ENCODE peak calls at places on chromosomes 3 and 15, in eight cellular contexts. One of them, this sample, is unnamed.

GRCh38 chr15:80577552-80578205 is 117.4 kb upstream of the ABHD17C start:
- DNase-seq in AG04450: no peak
- DNase-seq in GM23248: no peak
- DNase-seq in SJSA1: no peak
- DNase-seq in naive thymus-derived CD4-positive, alpha-beta T cell: no peak
- DNase-seq in fibroblast of pulmonary artery: no peak
- DNase-seq in A549: no peak
- DNase-seq in colonic mucosa: no peak
- DNase-seq in this sample: no peak

GRCh38 chr3:170258105-170258487 is 35.9 kb downstream of the PRKCI start:
- DNase-seq in fibroblast of pulmonary artery: no peak
- DNase-seq in A549: no peak
- DNase-seq in naive thymus-derived CD4-positive, alpha-beta T cell: no peak
- DNase-seq in colonic mucosa: no peak
- DNase-seq in SJSA1: no peak
- DNase-seq in GM23248: peak; percentile 15
- DNase-seq in AG04450: no peak
- DNase-seq in this sample: no peak

GRCh38 chr3:112654979-112655378 is 14.0 kb upstream of the CCDC80 start:
- DNase-seq in A549: peak; percentile 64
- DNase-seq in colonic mucosa: no peak
- DNase-seq in GM23248: peak; percentile 5
- DNase-seq in SJSA1: no peak
- DNase-seq in AG04450: no peak
- DNase-seq in naive thymus-derived CD4-positive, alpha-beta T cell: no peak
- DNase-seq in fibroblast of pulmonary artery: no peak
- DNase-seq in this sample: no peak

GRCh38 chr3:22115581-22115980 is 364.6 kb upstream of the ZNF385D start:
- DNase-seq in GM23248: peak; percentile 5
- DNase-seq in fibroblast of pulmonary artery: no peak
- DNase-seq in colonic mucosa: no peak
- DNase-seq in AG04450: no peak
- DNase-seq in SJSA1: no peak
- DNase-seq in naive thymus-derived CD4-positive, alpha-beta T cell: no peak
- DNase-seq in A549: no peak
- DNase-seq in this sample: no peak

GRCh38 chr15:60905587-60905986 is 323.5 kb downstream of the RORA start:
- DNase-seq in naive thymus-derived CD4-positive, alpha-beta T cell: peak; percentile 40
- DNase-seq in SJSA1: no peak
- DNase-seq in AG04450: no peak
- DNase-seq in colonic mucosa: no peak
- DNase-seq in A549: no peak
- DNase-seq in fibroblast of pulmonary artery: no peak
- DNase-seq in GM23248: no peak
- DNase-seq in this sample: no peak

GRCh38 chr3:19202754-19203153 is 54.4 kb downstream of the KCNH8 start:
- DNase-seq in SJSA1: no peak
- DNase-seq in naive thymus-derived CD4-positive, alpha-beta T cell: no peak
- DNase-seq in A549: no peak
- DNase-seq in AG04450: no peak
- DNase-seq in colonic mucosa: no peak
- DNase-seq in fibroblast of pulmonary artery: no peak
- DNase-seq in GM23248: no peak
- DNase-seq in this sample: no peak

GRCh38 chr15:85603703-85604102 is 191.0 kb downstream of the KLHL25 start:
- DNase-seq in A549: no peak
- DNase-seq in SJSA1: no peak
- DNase-seq in AG04450: no peak
- DNase-seq in GM23248: no peak
- DNase-seq in naive thymus-derived CD4-positive, alpha-beta T cell: no peak
- DNase-seq in fibroblast of pulmonary artery: no peak
- DNase-seq in colonic mucosa: no peak
- DNase-seq in this sample: no peak

GRCh38 chr3:17828388-17828787 is 86.0 kb upstream of the TBC1D5 start:
- DNase-seq in GM23248: no peak
- DNase-seq in A549: no peak
- DNase-seq in fibroblast of pulmonary artery: no peak
- DNase-seq in SJSA1: no peak
- DNase-seq in AG04450: no peak
- DNase-seq in naive thymus-derived CD4-positive, alpha-beta T cell: no peak
- DNase-seq in colonic mucosa: no peak
- DNase-seq in this sample: no peak

GRCh38 chr15:65346856-65347598 is 30.8 kb downstream of the IGDCC3 start:
- DNase-seq in SJSA1: no peak
- DNase-seq in fibroblast of pulmonary artery: no peak
- DNase-seq in GM23248: no peak
- DNase-seq in colonic mucosa: no peak
- DNase-seq in naive thymus-derived CD4-positive, alpha-beta T cell: no peak
- DNase-seq in AG04450: no peak
- DNase-seq in A549: no peak
- DNase-seq in this sample: no peak

GRCh38 chr3:54917172-54917571 is 10.7 kb downstream of the LRTM1 start:
- DNase-seq in naive thymus-derived CD4-positive, alpha-beta T cell: no peak
- DNase-seq in SJSA1: no peak
- DNase-seq in AG04450: no peak
- DNase-seq in GM23248: peak; percentile 70
- DNase-seq in fibroblast of pulmonary artery: no peak
- DNase-seq in colonic mucosa: no peak
- DNase-seq in A549: no peak
- DNase-seq in this sample: no peak

GRCh38 chr3:99669879-99670555 is 31.6 kb downstream of the COL8A1 start:
- DNase-seq in SJSA1: no peak
- DNase-seq in fibroblast of pulmonary artery: peak; percentile 57
- DNase-seq in AG04450: no peak
- DNase-seq in naive thymus-derived CD4-positive, alpha-beta T cell: no peak
- DNase-seq in A549: no peak
- DNase-seq in colonic mucosa: no peak
- DNase-seq in GM23248: peak; percentile 83
- DNase-seq in this sample: no peak

GRCh38 chr15:45157974-45158373 is 28.2 kb downstream of the DUOX1 start:
- DNase-seq in fibroblast of pulmonary artery: peak; percentile 85
- DNase-seq in AG04450: peak; percentile 48
- DNase-seq in A549: no peak
- DNase-seq in SJSA1: peak; percentile 79
- DNase-seq in naive thymus-derived CD4-positive, alpha-beta T cell: no peak
- DNase-seq in GM23248: peak; percentile 97
- DNase-seq in colonic mucosa: no peak
- DNase-seq in this sample: peak; percentile 62

GRCh38 chr15:57283774-57284508 is 92.4 kb upstream of the CGNL1 start:
- DNase-seq in A549: no peak
- DNase-seq in colonic mucosa: no peak
- DNase-seq in naive thymus-derived CD4-positive, alpha-beta T cell: no peak
- DNase-seq in AG04450: no peak
- DNase-seq in GM23248: peak; percentile 37
- DNase-seq in fibroblast of pulmonary artery: peak; percentile 64
- DNase-seq in SJSA1: no peak
- DNase-seq in this sample: no peak

DNA sequence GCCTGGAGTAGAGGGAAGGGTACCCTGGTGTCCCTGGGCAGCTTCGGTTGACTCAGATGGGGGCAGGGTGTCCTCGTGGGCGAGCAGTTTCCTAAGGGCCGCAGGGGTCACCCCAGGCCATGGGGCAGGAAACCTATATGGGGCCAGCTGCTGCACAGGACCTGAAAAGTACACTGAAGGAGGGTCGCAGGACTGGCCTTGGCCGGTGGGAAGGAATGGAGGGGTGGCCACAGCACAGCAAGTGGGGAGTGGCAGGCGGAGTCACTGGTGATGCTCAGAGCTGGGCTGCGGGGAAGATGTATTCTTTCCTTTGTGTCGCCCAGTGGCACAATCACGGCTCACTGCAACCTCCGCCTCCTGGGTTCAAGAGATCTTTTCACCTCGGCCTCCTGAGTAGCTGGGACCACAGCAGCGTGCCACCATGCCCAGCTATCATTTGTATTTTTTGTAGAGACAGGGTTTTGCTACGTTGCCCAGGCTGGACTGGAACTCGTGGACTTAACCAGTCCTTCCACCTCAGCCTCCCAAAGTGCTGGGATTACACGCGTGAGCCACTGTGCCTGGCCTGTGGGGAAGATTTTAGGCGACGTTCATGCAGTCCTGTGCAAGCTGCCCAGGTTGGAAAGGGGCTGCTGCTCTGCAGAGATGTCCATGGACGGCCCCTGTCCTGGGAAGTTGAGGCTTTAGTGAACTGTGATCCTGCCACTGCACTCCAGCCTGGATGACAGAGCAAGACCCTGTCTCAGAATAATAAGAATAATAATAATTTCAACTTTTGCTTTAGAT is 57.2 kb downstream of the EFCAB12 start:
- DNase-seq in naive thymus-derived CD4-positive, alpha-beta T cell: no peak
- DNase-seq in A549: no peak
- DNase-seq in AG04450: no peak
- DNase-seq in fibroblast of pulmonary artery: no peak
- DNase-seq in colonic mucosa: no peak
- DNase-seq in SJSA1: no peak
- DNase-seq in GM23248: no peak
- DNase-seq in this sample: no peak
- H3K4me3 ChIP-seq in naive thymus-derived CD4-positive, alpha-beta T cell: no peak overlapping the region
- H3K4me3 ChIP-seq in A549: no peak overlapping the region
- H3K4me3 ChIP-seq in AG04450: no peak overlapping the region
- H3K4me3 ChIP-seq in fibroblast of pulmonary artery: no peak overlapping the region
- H3K4me3 ChIP-seq in colonic mucosa: no peak overlapping the region
- H3K4me3 ChIP-seq in SJSA1: no peak overlapping the region
- H3K4me3 ChIP-seq in GM23248: no peak overlapping the region
- H3K4me3 ChIP-seq in this sample: no peak overlapping the region

GRCh38 chr15:48059786-48060185 is 61.0 kb upstream of the SLC24A5 start:
- DNase-seq in A549: no peak
- DNase-seq in colonic mucosa: peak; percentile 35
- DNase-seq in GM23248: peak; percentile 3
- DNase-seq in AG04450: no peak
- DNase-seq in SJSA1: no peak
- DNase-seq in fibroblast of pulmonary artery: peak; percentile 39
- DNase-seq in naive thymus-derived CD4-positive, alpha-beta T cell: no peak
- DNase-seq in this sample: no peak
- H3K4me3 ChIP-seq in A549: no peak overlapping the region
- H3K4me3 ChIP-seq in colonic mucosa: no peak overlapping the region
- H3K4me3 ChIP-seq in GM23248: no peak overlapping the region
- H3K4me3 ChIP-seq in AG04450: no peak overlapping the region
- H3K4me3 ChIP-seq in SJSA1: no peak overlapping the region
- H3K4me3 ChIP-seq in fibroblast of pulmonary artery: no peak overlapping the region
- H3K4me3 ChIP-seq in naive thymus-derived CD4-positive, alpha-beta T cell: no peak overlapping the region
- H3K4me3 ChIP-seq in this sample: no peak overlapping the region

GRCh38 chr3:196633658-196634151 is 5.8 kb upstream of the NRROS start:
- DNase-seq in colonic mucosa: no peak
- DNase-seq in GM23248: no peak
- DNase-seq in SJSA1: no peak
- DNase-seq in AG04450: no peak
- DNase-seq in naive thymus-derived CD4-positive, alpha-beta T cell: no peak
- DNase-seq in A549: no peak
- DNase-seq in fibroblast of pulmonary artery: no peak
- DNase-seq in this sample: no peak
- H3K4me3 ChIP-seq in colonic mucosa: no peak overlapping the region
- H3K4me3 ChIP-seq in GM23248: no peak overlapping the region
- H3K4me3 ChIP-seq in SJSA1: no peak overlapping the region
- H3K4me3 ChIP-seq in AG04450: no peak overlapping the region
- H3K4me3 ChIP-seq in naive thymus-derived CD4-positive, alpha-beta T cell: no peak overlapping the region
- H3K4me3 ChIP-seq in A549: no peak overlapping the region
- H3K4me3 ChIP-seq in fibroblast of pulmonary artery: no peak overlapping the region
- H3K4me3 ChIP-seq in this sample: peak overlapping the region; percentile 80

GRCh38 chr3:196634224-196634623 is 5.3 kb upstream of the NRROS start:
- DNase-seq in GM23248: no peak
- DNase-seq in naive thymus-derived CD4-positive, alpha-beta T cell: no peak
- DNase-seq in colonic mucosa: no peak
- DNase-seq in AG04450: no peak
- DNase-seq in A549: no peak
- DNase-seq in SJSA1: no peak
- DNase-seq in fibroblast of pulmonary artery: no peak
- DNase-seq in this sample: no peak

GRCh38 chr3:196632033-196632751 is 7.3 kb upstream of the NRROS start:
- DNase-seq in naive thymus-derived CD4-positive, alpha-beta T cell: peak; percentile 88
- DNase-seq in colonic mucosa: peak; percentile 89
- DNase-seq in GM23248: peak; percentile 90
- DNase-seq in fibroblast of pulmonary artery: peak; percentile 67
- DNase-seq in SJSA1: peak; percentile 81
- DNase-seq in A549: peak; percentile 70
- DNase-seq in AG04450: no peak
- DNase-seq in this sample: peak; percentile 99

GRCh38 chr3:196634851-196635250 is 4.6 kb upstream of the NRROS start:
- DNase-seq in GM23248: no peak
- DNase-seq in fibroblast of pulmonary artery: no peak
- DNase-seq in A549: no peak
- DNase-seq in colonic mucosa: no peak
- DNase-seq in AG04450: no peak
- DNase-seq in naive thymus-derived CD4-positive, alpha-beta T cell: no peak
- DNase-seq in SJSA1: no peak
- DNase-seq in this sample: no peak

GRCh38 chr3:196629234-196629633 is 10.3 kb upstream of the NRROS start:
- DNase-seq in naive thymus-derived CD4-positive, alpha-beta T cell: no peak
- DNase-seq in SJSA1: no peak
- DNase-seq in A549: no peak
- DNase-seq in colonic mucosa: no peak
- DNase-seq in GM23248: no peak
- DNase-seq in AG04450: no peak
- DNase-seq in fibroblast of pulmonary artery: no peak
- DNase-seq in this sample: no peak

GRCh38 chr3:196631655-196632032 is 7.8 kb upstream of the NRROS start:
- DNase-seq in naive thymus-derived CD4-positive, alpha-beta T cell: no peak
- DNase-seq in colonic mucosa: no peak
- DNase-seq in A549: no peak
- DNase-seq in AG04450: no peak
- DNase-seq in GM23248: peak; percentile 51
- DNase-seq in SJSA1: no peak
- DNase-seq in fibroblast of pulmonary artery: no peak
- DNase-seq in this sample: no peak
- H3K4me3 ChIP-seq in naive thymus-derived CD4-positive, alpha-beta T cell: peak overlapping the region; percentile 48
- H3K4me3 ChIP-seq in colonic mucosa: peak overlapping the region; percentile 51
- H3K4me3 ChIP-seq in A549: peak overlapping the region; percentile 58
- H3K4me3 ChIP-seq in AG04450: peak overlapping the region; percentile 64
- H3K4me3 ChIP-seq in GM23248: peak overlapping the region; percentile 77
- H3K4me3 ChIP-seq in SJSA1: peak overlapping the region; percentile 48
- H3K4me3 ChIP-seq in fibroblast of pulmonary artery: peak overlapping the region; percentile 65
- H3K4me3 ChIP-seq in this sample: peak overlapping the region; percentile 51